ENCODE peak calls at places on chromosomes 2 and 18, in seven cellular contexts. J is gastrocnemius medialis, L is heart right ventricle, G is right atrium auricular region, B is body of pancreas, U is IMR-90, O is SK-N-SH. W is an unnamed sample.

GRCh38 chr2:83081835-83082522 is 1377.1 kb downstream of the SUCLG1 start:
- DNase-seq in G (no peak), J (no peak), B (no peak), L (peak; percentile 83), U (peak; percentile 65), O (peak; percentile 20), W (peak; percentile 36)

GRCh38 chr2:168085801-168086361 is 161.5 kb downstream of the STK39 start:
- DNase-seq in B (no peak), L (no peak), O (peak; percentile 28), U (no peak), G (no peak), J (no peak), W (no peak)

GRCh38 chr2:44616616-44617266 is 255.0 kb downstream of the CAMKMT start:
- DNase-seq in G (no peak), O (no peak), B (no peak), U (no peak), J (no peak), L (no peak), W (no peak)

GRCh38 chr2:191846787-191847620 is at the start of gene CAVIN2:
- DNase-seq in G (peak; percentile 88), J (peak; percentile 20), O (no peak), L (peak; percentile 88), U (peak; percentile 90), B (peak; percentile 55), W (peak; percentile 82)

GRCh38 chr18:37543321-37543720 is 22.3 kb downstream of the CELF4 start:
- DNase-seq in B (no peak), G (no peak), U (no peak), L (no peak), J (no peak), O (no peak), W (no peak)

GRCh38 chr18:57930476-57930875 is 113.5 kb upstream of the NEDD4L start:
- DNase-seq in J (no peak), G (no peak), U (no peak), O (no peak), L (no peak), B (no peak), W (no peak)

GRCh38 chr2:234203135-234203984 is 152.9 kb downstream of the SPP2 start:
- DNase-seq in L (peak; percentile 22), U (peak; percentile 96), O (no peak), B (no peak), J (no peak), G (no peak), W (no peak)

GRCh38 chr2:174438146-174438886 is 42.8 kb downstream of the SCRN3 start:
- DNase-seq in G (no peak), L (peak; percentile 52), J (peak; percentile 6), U (no peak), B (peak; percentile 14), O (no peak), W (no peak)

GRCh38 chr2:183149489-183149888 is 25.2 kb downstream of the NUP35 start:
- DNase-seq in B (no peak), O (peak; percentile 17), G (no peak), L (no peak), U (peak; percentile 77), J (no peak), W (no peak)

GRCh38 chr18:43789234-43790000 is 512.1 kb upstream of the SYT4 start:
- DNase-seq in L (peak; percentile 7), G (no peak), J (no peak), U (no peak), O (peak; percentile 49), B (peak; percentile 7), W (no peak)

GRCh38 chr2:163667064-163667887 is 68.5 kb downstream of the FIGN start:
- DNase-seq in L (peak; percentile 45), O (no peak), G (no peak), J (no peak), B (no peak), U (peak; percentile 94), W (no peak)

GRCh38 chr2:55111570-55112228 is 61.4 kb upstream of the RTN4 start:
- DNase-seq in U (peak; percentile 96), J (peak; percentile 52), L (peak; percentile 31), B (peak; percentile 15), G (peak; percentile 91), O (no peak), W (peak; percentile 84)

GRCh38 chr2:73949802-73950201 is 23.1 kb downstream of the DGUOK start:
- DNase-seq in O (no peak), U (no peak), B (no peak), L (no peak), G (no peak), J (no peak), W (no peak)

GRCh38 chr2:215967590-215968373 is 45.6 kb downstream of the MREG start:
- DNase-seq in B (no peak), J (no peak), G (no peak), U (peak; percentile 25), O (no peak), L (no peak), W (no peak)

GRCh38 chr2:239372835-239373234 is 28.0 kb downstream of the HDAC4 start:
- DNase-seq in G (no peak), B (peak; percentile 0), L (no peak), J (no peak), O (no peak), U (no peak), W (no peak)

GRCh38 chr2:55947759-55948158 is 24.2 kb upstream of the EFEMP1 start:
- DNase-seq in J (no peak), L (no peak), O (no peak), U (no peak), B (no peak), G (no peak), W (no peak)

GRCh38 chr2:227439214-227439613 is 32.7 kb upstream of the AGFG1 start:
- DNase-seq in B (peak; percentile 81), O (no peak), J (no peak), G (no peak), L (no peak), U (no peak), W (no peak)
- H3K27me3 ChIP-seq in B (no peaks in the 10 kb centered on the region), O (no peaks in the 10 kb centered on the region), J (no peaks in the 10 kb centered on the region), G (no peaks in the 10 kb centered on the region), L (no peaks in the 10 kb centered on the region), U (no peaks in the 10 kb centered on the region), W (no peaks in the 10 kb centered on the region)

DNA sequence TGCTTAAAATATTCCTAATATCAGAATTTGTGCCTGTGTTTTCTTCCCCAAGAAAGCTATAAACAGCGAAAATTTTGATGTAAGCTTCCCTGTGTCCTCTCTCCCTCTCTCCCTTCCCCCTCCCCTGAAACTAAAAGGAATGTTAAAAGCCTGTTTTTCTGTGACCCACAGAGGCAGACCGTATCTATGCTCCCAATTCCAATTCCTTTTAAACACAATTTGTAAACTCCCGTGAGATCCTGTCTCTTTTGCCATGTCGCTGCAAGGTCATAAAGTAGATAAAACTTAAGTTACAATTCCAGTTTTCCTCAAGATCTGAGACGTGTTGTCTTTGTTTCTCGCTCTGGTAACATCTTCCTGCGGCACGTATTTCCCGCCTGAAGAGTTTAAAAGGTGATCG is 23.3 kb downstream of the SKA1 start:
- DNase-seq in L (no peak), J (no peak), U (no peak), O (no peak), G (no peak), B (no peak), W (no peak)
- H3K27me3 ChIP-seq in L (peaks cover 7% of the 10 kb centered on the region), J (peaks cover 33% of the 10 kb centered on the region), U (peaks cover 4% of the 10 kb centered on the region), O (no peaks in the 10 kb centered on the region), G (no peaks in the 10 kb centered on the region), B (no peaks in the 10 kb centered on the region), W (no peaks in the 10 kb centered on the region)

GRCh38 chr2:919672-920071 is 31.0 kb upstream of the SNTG2 start:
- DNase-seq in L (no peak), O (no peak), J (no peak), G (no peak), U (no peak), B (no peak), W (no peak)
- H3K27me3 ChIP-seq in L (peaks cover 8% of the 10 kb centered on the region), O (no peaks in the 10 kb centered on the region), J (no peaks in the 10 kb centered on the region), G (no peaks in the 10 kb centered on the region), U (no peaks in the 10 kb centered on the region), B (no peaks in the 10 kb centered on the region), W (no peaks in the 10 kb centered on the region)

DNA sequence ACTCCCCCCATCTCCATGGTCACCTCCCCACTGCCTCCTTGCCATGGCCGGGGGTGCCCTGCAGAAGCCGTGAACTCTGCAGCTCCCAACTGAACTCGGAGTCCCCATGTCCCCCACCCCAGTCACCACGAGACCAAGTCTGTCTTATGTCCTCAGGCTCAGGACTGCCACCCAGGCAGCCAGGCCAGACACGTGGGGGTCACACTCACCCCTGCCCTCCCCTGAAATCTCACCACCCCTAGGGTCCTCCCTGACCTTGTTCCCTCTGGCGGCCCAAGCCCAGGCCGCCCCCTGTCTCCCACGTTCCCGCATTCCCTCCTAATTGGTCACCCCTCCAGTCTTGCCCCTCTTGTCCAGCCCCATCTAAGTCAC is 11.0 kb downstream of the AQP12A start:
- DNase-seq in J (no peak), O (no peak), G (no peak), U (no peak), B (no peak), L (no peak), W (no peak)
- H3K27me3 ChIP-seq in J (peaks cover 13% of the 10 kb centered on the region), O (peaks cover 9% of the 10 kb centered on the region), G (no peaks in the 10 kb centered on the region), U (peaks cover 27% of the 10 kb centered on the region), B (no peaks in the 10 kb centered on the region), L (peaks cover 13% of the 10 kb centered on the region), W (no peaks in the 10 kb centered on the region)

DNA sequence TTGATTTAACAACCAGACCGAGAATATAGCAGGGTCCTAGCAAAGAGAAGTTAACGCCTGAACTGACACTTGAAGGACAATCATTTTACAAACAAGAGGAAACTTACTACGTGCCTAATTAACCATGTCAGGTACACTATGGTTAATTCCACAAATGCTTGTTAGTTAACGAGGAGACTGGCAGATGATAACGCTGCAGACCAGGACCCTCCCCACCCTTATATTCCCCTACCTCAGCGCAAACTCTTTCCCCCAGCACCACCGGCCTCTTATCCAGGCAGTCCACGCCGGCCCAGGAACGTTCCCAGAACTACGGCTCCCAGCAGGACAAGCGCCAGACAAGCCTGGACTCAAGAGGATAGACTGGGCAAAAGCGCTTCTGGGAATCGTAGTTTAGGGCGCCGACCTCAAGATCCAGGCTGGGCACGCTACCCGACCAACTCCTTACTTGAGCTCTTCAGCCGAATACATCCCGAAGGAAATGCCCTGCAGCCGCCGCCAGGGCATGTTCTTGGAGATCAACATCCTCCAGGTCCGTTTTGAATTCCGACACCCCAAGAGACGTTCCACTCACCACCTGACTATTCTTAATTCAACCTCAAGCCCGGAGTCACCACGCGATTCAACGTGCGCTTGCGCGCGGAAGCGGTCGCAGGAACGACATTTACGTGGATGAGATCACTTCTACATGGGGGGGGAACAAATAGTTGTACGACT is at the start of gene POLR1A:
- DNase-seq in G (peak; percentile 92), L (peak; percentile 92), U (peak; percentile 94), J (peak; percentile 90), B (peak; percentile 96), O (peak; percentile 81), W (peak; percentile 88)
- H3K27me3 ChIP-seq in G (no peaks in the 10 kb centered on the region), L (no peaks in the 10 kb centered on the region), U (no peaks in the 10 kb centered on the region), J (no peaks in the 10 kb centered on the region), B (no peaks in the 10 kb centered on the region), O (no peaks in the 10 kb centered on the region), W (no peaks in the 10 kb centered on the region)

GRCh38 chr2:222424729-222425671 is 657 bp downstream of the SGPP2 start:
- DNase-seq in B (peak; percentile 31), U (no peak), O (peak; percentile 74), J (no peak), L (no peak), G (no peak), W (no peak)
- H3K27me3 ChIP-seq in B (no peaks in the 10 kb centered on the region), U (peaks cover 29% of the 10 kb centered on the region), O (peaks cover 16% of the 10 kb centered on the region), J (peaks cover 37% of the 10 kb centered on the region), L (peaks cover 21% of the 10 kb centered on the region), G (no peaks in the 10 kb centered on the region), W (peaks cover 9% of the 10 kb centered on the region)

GRCh38 chr2:160472839-160473251 is 20.8 kb downstream of the RBMS1 start:
- DNase-seq in B (no peak), U (peak; percentile 94), O (no peak), J (no peak), G (no peak), L (no peak), W (no peak)
- H3K27me3 ChIP-seq in B (no peaks in the 10 kb centered on the region), U (no peaks in the 10 kb centered on the region), O (no peaks in the 10 kb centered on the region), J (no peaks in the 10 kb centered on the region), G (no peaks in the 10 kb centered on the region), L (no peaks in the 10 kb centered on the region), W (no peaks in the 10 kb centered on the region)

GRCh38 chr18:76493213-76494107 is 1.6 kb downstream of the ZNF516 start:
- DNase-seq in G (peak; percentile 67), O (peak; percentile 33), J (no peak), B (peak; percentile 40), L (no peak), U (peak; percentile 72), W (no peak)
- H3K27me3 ChIP-seq in G (no peaks in the 10 kb centered on the region), O (no peaks in the 10 kb centered on the region), J (no peaks in the 10 kb centered on the region), B (no peaks in the 10 kb centered on the region), L (no peaks in the 10 kb centered on the region), U (no peaks in the 10 kb centered on the region), W (no peaks in the 10 kb centered on the region)